ENCODE peak calls at places on chromosome X, in eight cellular contexts. T is astrocyte of the spinal cord; K is GM04503; O is activated CD8-positive, alpha-beta memory T cell treated with anti-CD3 and anti-CD28 coated beads for 48 hours; F is frontal cortex; V is stimulated activated CD8-positive, alpha-beta memory T cell treated with anti-CD3 and anti-CD28 coated beads, Interleukin-15, amount 100 ng/mL, for 48 hours; I is NCI-H1417 treated with DMSO at 0.1 percent for 48 hours; S is naive thymus-derived CD8-positive, alpha-beta T cell. M is an unnamed sample.

GRCh38 chrX:40784516-40785151 is 49.3 kb upstream of the MED14 start:
- DNase-seq in O (no peak), T (no peak), K (no peak), F (no peak), V (no peak), I (no peak), S (no peak), M (peak; percentile 65)

GRCh38 chrX:46796574-46797191 is 37.8 kb upstream of the SLC9A7 start:
- DNase-seq in T (peak; percentile 72), I (peak; percentile 78), K (peak; percentile 24), O (peak; percentile 20), F (no peak), S (peak; percentile 47), V (peak; percentile 39), M (peak; percentile 66)

GRCh38 chrX:11672213-11672612 is 6.5 kb upstream of the ARHGAP6 start:
- DNase-seq in K (no peak), T (no peak), F (no peak), O (no peak), S (no peak), I (no peak), V (no peak), M (no peak)

GRCh38 chrX:47817421-47817820 is 19.3 kb upstream of the ZNF81 start:
- DNase-seq in K (no peak), O (no peak), F (no peak), S (no peak), I (no peak), T (no peak), V (no peak), M (no peak)

GRCh38 chrX:10854594-10854993 is 234.2 kb upstream of the MID1 start:
- DNase-seq in V (no peak), F (no peak), I (no peak), T (no peak), S (no peak), K (no peak), O (no peak), M (no peak)

GRCh38 chrX:150934453-150934852 is 36.0 kb upstream of the CD99L2 start:
- DNase-seq in O (no peak), V (no peak), K (peak; percentile 37), I (no peak), T (peak; percentile 59), F (no peak), S (no peak), M (peak; percentile 30)

GRCh38 chrX:72121381-72121780 is 10.3 kb downstream of the RTL5 start:
- DNase-seq in O (no peak), V (no peak), F (no peak), I (no peak), T (peak; percentile 85), K (peak; percentile 49), S (peak; percentile 36), M (peak; percentile 63)

GRCh38 chrX:27276751-27277150 is 186.4 kb downstream of the PPP4R3C start:
- DNase-seq in V (no peak), O (no peak), I (no peak), K (no peak), S (no peak), T (no peak), F (no peak), M (peak; percentile 2)

GRCh38 chrX:10620121-10620699 is at the start of gene MID1:
- DNase-seq in K (no peak), V (peak; percentile 0), T (peak; percentile 86), S (no peak), O (no peak), I (peak; percentile 42), F (no peak), M (peak; percentile 81)

GRCh38 chrX:133676344-133677122 is 261.2 kb upstream of the GPC4 start:
- DNase-seq in I (peak; percentile 37), S (no peak), K (no peak), F (no peak), O (no peak), T (no peak), V (no peak), M (no peak)

GRCh38 chrX:154719132-154719675 is 31.7 kb downstream of the GAB3 start:
- DNase-seq in F (no peak), I (no peak), V (no peak), T (peak; percentile 67), S (no peak), K (no peak), O (no peak), M (peak; percentile 89)

GRCh38 chrX:48468693-48469691 is 1.1 kb downstream of the SLC38A5 start:
- DNase-seq in T (no peak), K (no peak), O (no peak), S (peak; percentile 32), I (no peak), V (peak; percentile 10), F (no peak), M (no peak)

GRCh38 chrX:132956421-132957210 is 1.8 kb downstream of the HS6ST2 start:
- DNase-seq in I (no peak), V (no peak), S (no peak), O (no peak), K (no peak), T (no peak), F (no peak), M (no peak)

GRCh38 chrX:51641421-51642021 is 22.8 kb upstream of the CENPVL3 start:
- DNase-seq in V (no peak), I (peak; percentile 58), O (no peak), T (peak; percentile 47), K (peak; percentile 6), S (peak; percentile 16), F (no peak), M (peak; percentile 58)

M was measured in epithelial cell of esophagus.